ENCODE peak calls at places on chromosomes 1 and 21, in four cellular contexts. N is MM.1S, Y is memory B cell, L is GF-D8. W is an unnamed sample.

GRCh38 chr1:25700124-25700523 is 83.5 kb downstream of the MAN1C1 start:
- DNase-seq in N (no peak), Y (no peak), L (no peak), W (no peak)

GRCh38 chr1:200888349-200888838 is 6.3 kb upstream of the INAVA start:
- DNase-seq in N (peak), Y (peak), L (peak), W (peak)

GRCh38 chr1:30704765-30705509 is 18.4 kb downstream of the MATN1 start:
- DNase-seq in N (no peak), Y (no peak), L (no peak), W (no peak)

GRCh38 chr21:46393941-46394818 is 64.5 kb upstream of the DIP2A start:
- DNase-seq in N (no peak), Y (no peak), L (no peak), W (no peak)

GRCh38 chr1:181152892-181153633 is 64.6 kb downstream of the IER5 start:
- DNase-seq in N (peak), Y (peak), L (peak), W (no peak)

GRCh38 chr1:27668808-27669723 is 2.9 kb downstream of the IFI6 start:
- DNase-seq in N (peak), Y (peak), L (peak), W (peak)

GRCh38 chr1:92446990-92447681 is 39.6 kb downstream of the GFI1 start:
- DNase-seq in N (no peak), Y (no peak), L (no peak), W (no peak)

GRCh38 chr1:1004780-1005697 is 5.1 kb upstream of the HES4 start:
- DNase-seq in N (no peak), Y (no peak), L (peak), W (no peak)

GRCh38 chr1:205658943-205659581 is 21.2 kb downstream of the SLC45A3 start:
- DNase-seq in N (peak), Y (peak), L (no peak), W (peak)

GRCh38 chr1:160837558-160838205 is 25.0 kb downstream of the CD244 start:
- DNase-seq in N (peak), Y (peak), L (peak), W (peak)

GRCh38 chr1:153842006-153842471 is 66.8 kb downstream of the SLC27A3 start:
- DNase-seq in N (peak), Y (no peak), L (no peak), W (no peak)

GRCh38 chr1:156430305-156430704 is 61.3 kb downstream of the RHBG start:
- DNase-seq in N (no peak), Y (no peak), L (no peak), W (no peak)